ENCODE peak calls at places on chromosomes 3 and 15, in nine cellular contexts. M is H1, J is A549, T is stomach, H is K562, V is upper lobe of left lung, Q is tibial nerve, N is SK-N-SH, A is ovary. Z is an unnamed sample. For H3K4me1, the result is how much of the 10 kb centered on the place peaks cover.

GRCh38 chr3:117510396-117510795 is 800.8 kb downstream of the TUSC7 start:
- DNase-seq in T (no peak), M (no peak), N (no peak), J (no peak), A (no peak), Q (no peak), V (no peak), H (no peak), Z (no peak)

GRCh38 chr3:25689226-25689625 is 24.5 kb upstream of the TOP2B start:
- DNase-seq in V (no peak), A (no peak), H (no peak), J (no peak), T (no peak), M (no peak), Q (no peak), N (no peak), Z (no peak)

GRCh38 chr3:449711-450110 is 253.1 kb downstream of the CHL1 start:
- DNase-seq in Q (no peak), M (no peak), N (no peak), T (no peak), A (no peak), H (no peak), V (no peak), J (no peak), Z (no peak)

GRCh38 chr3:67655364-67656121 is 1.1 kb upstream of the SUCLG2 start:
- DNase-seq in M (no peak), H (no peak), Q (no peak), N (no peak), A (no peak), T (peak), J (no peak), V (peak), Z (peak)

GRCh38 chr3:8509961-8510360 is 8.3 kb downstream of the LMCD1 start:
- DNase-seq in H (no peak), T (no peak), J (peak), M (no peak), Q (no peak), V (no peak), N (no peak), A (no peak), Z (no peak)

GRCh38 chr3:25803833-25804232 is 13.9 kb downstream of the OXSM start:
- DNase-seq in H (no peak), Q (no peak), T (no peak), N (no peak), J (no peak), M (no peak), A (no peak), V (no peak), Z (no peak)

GRCh38 chr3:111999924-112000835 is 1.5 kb downstream of the TAGLN3 start:
- DNase-seq in Q (no peak), J (no peak), M (no peak), V (no peak), A (no peak), H (no peak), T (no peak), N (peak), Z (no peak)

GRCh38 chr3:11002456-11002855 is 9.9 kb downstream of the SLC6A1 start:
- DNase-seq in V (no peak), N (no peak), T (no peak), A (no peak), H (no peak), Q (no peak), J (no peak), M (no peak), Z (no peak)

GRCh38 chr3:187669675-187670504 is at the start of gene SST:
- DNase-seq in N (no peak), A (peak), Q (no peak), M (no peak), T (peak), H (no peak), V (peak), J (no peak), Z (peak)

GRCh38 chr15:90001683-90002427 is 731 bp downstream of the ZNF710 start:
- DNase-seq in M (no peak), H (peak), T (peak), A (peak), N (peak), J (peak), Q (no peak), V (peak), Z (peak)

GRCh38 chr3:149646181-149646766 is 11.6 kb downstream of the WWTR1 start:
- DNase-seq in Q (no peak), N (no peak), A (no peak), V (no peak), T (no peak), M (no peak), H (peak), J (peak), Z (no peak)

GRCh38 chr3:4241595-4242170 is 61.5 kb upstream of the SETMAR start:
- DNase-seq in A (no peak), Q (no peak), H (no peak), J (no peak), M (no peak), T (no peak), V (no peak), N (no peak), Z (no peak)

GRCh38 chr3:119255214-119255613 is 14.5 kb upstream of the B4GALT4 start:
- DNase-seq in J (no peak), N (no peak), A (no peak), H (no peak), T (no peak), M (no peak), Q (no peak), V (no peak), Z (no peak)

GRCh38 chr15:66105286-66105984 is 148.1 kb downstream of the MEGF11 start:
- DNase-seq in N (no peak), Q (no peak), H (no peak), J (no peak), M (no peak), V (no peak), T (no peak), A (no peak), Z (no peak)

GRCh38 chr15:94162946-94163345 is 68.4 kb upstream of the MCTP2 start:
- DNase-seq in H (no peak), T (no peak), N (no peak), J (no peak), Q (no peak), V (no peak), M (no peak), A (no peak), Z (no peak)

GRCh38 chr3:73056365-73057150 is 4.9 kb upstream of the EBLN2 start:
- DNase-seq in Q (no peak), M (no peak), T (no peak), A (no peak), H (no peak), J (peak), N (peak), V (no peak), Z (no peak)

GRCh38 chr3:62011667-62012066 is 361.7 kb downstream of the FEZF2 start:
- DNase-seq in T (no peak), M (no peak), J (no peak), Q (no peak), N (no peak), A (no peak), V (no peak), H (no peak), Z (no peak)

GRCh38 chr3:126216416-126216815 is 36.0 kb upstream of the ALDH1L1 start:
- DNase-seq in H (no peak), Q (no peak), J (no peak), M (no peak), T (no peak), V (no peak), A (no peak), N (no peak), Z (no peak)

GRCh38 chr3:127900536-127900935 is 14.5 kb upstream of the KBTBD12 start:
- DNase-seq in M (no peak), A (no peak), J (no peak), Q (no peak), N (no peak), H (no peak), V (no peak), T (no peak), Z (no peak)

GRCh38 chr3:191175102-191175501 is 23.9 kb upstream of the OSTN start:
- DNase-seq in A (no peak), H (no peak), V (no peak), J (no peak), T (no peak), M (no peak), N (no peak), Q (no peak), Z (no peak)

GRCh38 chr15:60844010-60844409 is 365.1 kb upstream of the ICE2 start:
- DNase-seq in H (no peak), J (no peak), M (no peak), Q (no peak), N (no peak), A (no peak), T (no peak), V (no peak), Z (no peak)

GRCh38 chr3:114144909-114145688 is 33.8 kb downstream of the DRD3 start:
- DNase-seq in H (no peak), Q (no peak), V (no peak), J (no peak), A (no peak), T (peak), N (no peak), M (no peak), Z (no peak)

GRCh38 chr3:165643433-165643824 is 193.8 kb downstream of the BCHE start:
- DNase-seq in T (no peak), M (no peak), A (no peak), N (no peak), Q (no peak), H (no peak), J (no peak), V (no peak), Z (no peak)

GRCh38 chr3:190064112-190064511 is 56.6 kb downstream of the P3H2 start:
- DNase-seq in H (no peak), J (peak), V (peak), A (no peak), M (no peak), Q (no peak), N (no peak), T (peak), Z (peak)

GRCh38 chr3:140186421-140186920 is 251.5 kb downstream of the CLSTN2 start:
- DNase-seq in J (no peak), H (no peak), T (no peak), Q (no peak), N (peak), A (no peak), V (no peak), M (no peak), Z (no peak)

GRCh38 chr3:180923561-180923960 is 11.1 kb downstream of the FXR1 start:
- DNase-seq in Q (no peak), M (no peak), J (no peak), T (no peak), A (no peak), N (no peak), V (no peak), H (no peak), Z (no peak)

GRCh38 chr3:101513419-101513986 is 491 bp upstream of the SENP7 start:
- DNase-seq in M (no peak), Q (no peak), V (no peak), N (no peak), H (no peak), T (no peak), J (peak), A (no peak), Z (no peak)

GRCh38 chr3:119579366-119580147 is at the start of gene ADPRH:
- DNase-seq in J (peak), H (peak), Q (peak), N (peak), M (no peak), V (peak), A (peak), T (peak), Z (peak)

GRCh38 chr15:39300451-39301153 is 280.3 kb upstream of the THBS1 start:
- DNase-seq in H (no peak), V (no peak), J (peak), T (no peak), A (no peak), M (no peak), Q (no peak), N (no peak), Z (no peak)

GRCh38 chr3:32865364-32865763 is 47.6 kb downstream of the TRIM71 start:
- DNase-seq in A (no peak), M (no peak), Q (no peak), N (no peak), V (no peak), J (no peak), H (no peak), T (peak), Z (no peak)

GRCh38 chr3:5002174-5002870 is 23.1 kb downstream of the BHLHE40 start:
- DNase-seq in N (no peak), T (no peak), H (peak), J (no peak), A (no peak), M (no peak), Q (no peak), V (peak), Z (no peak)

GRCh38 chr15:85870216-85871014 is 75.7 kb upstream of the KLHL25 start:
- DNase-seq in V (no peak), Q (no peak), A (no peak), J (no peak), N (no peak), H (no peak), T (no peak), M (no peak), Z (no peak)

GRCh38 chr15:60612400-60613048 is 133.6 kb upstream of the ICE2 start:
- DNase-seq in A (no peak), J (no peak), N (no peak), V (no peak), T (no peak), M (no peak), H (no peak), Q (no peak), Z (no peak)

GRCh38 chr3:86481031-86481430 is 509.9 kb downstream of the VGLL3 start:
- DNase-seq in V (no peak), A (no peak), J (no peak), Q (no peak), H (no peak), N (no peak), M (no peak), T (no peak), Z (no peak)

GRCh38 chr3:31813197-31813596 is 167.9 kb downstream of the OSBPL10 start:
- DNase-seq in M (no peak), N (no peak), T (no peak), V (no peak), J (no peak), A (no peak), H (no peak), Q (no peak), Z (no peak)
- H3K4me1 ChIP-seq in M (under half), N (under half), T (under half), V (under half), J (under half), A (under half), H (under half), Q (under half), Z (under half)

GRCh38 chr15:34359416-34359815 is 7.6 kb downstream of the LPCAT4 start:
- DNase-seq in Q (no peak), T (peak), J (no peak), H (no peak), A (no peak), N (no peak), M (no peak), V (no peak), Z (peak)
- TF ChIP-seq EP300 in Q (no peak), T (no peak), J (no peak), H (no peak), A (no peak), N (no peak), M (no peak), V (no peak), Z (no peak)

DNA sequence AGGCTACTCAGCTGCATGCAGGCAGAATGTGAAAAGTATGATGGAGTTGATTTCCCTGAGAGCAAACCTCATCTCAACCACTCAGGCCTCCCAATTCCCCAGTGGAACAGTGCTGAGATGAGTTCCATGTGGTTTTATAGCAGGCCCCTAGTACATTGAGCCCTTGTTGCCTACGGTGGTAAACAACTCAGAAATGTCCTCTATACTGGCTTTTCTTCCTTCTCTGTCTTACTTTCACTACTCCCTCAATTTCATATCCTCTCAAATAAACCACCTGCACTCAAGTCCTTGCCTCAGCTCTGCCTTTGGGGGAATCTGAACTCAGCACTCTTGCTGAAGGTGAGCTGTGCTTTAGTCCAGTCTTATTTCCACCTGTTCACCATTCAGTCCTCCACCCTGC is 399.9 kb downstream of the PDCD6IP start:
- DNase-seq in V (no peak), Q (no peak), H (no peak), T (no peak), N (no peak), J (no peak), A (no peak), M (no peak), Z (no peak)
- TF ChIP-seq CTCF in V (no peak), Q (no peak), H (no peak), T (no peak), N (no peak), J (no peak), A (no peak), M (no peak), Z (no peak)

GRCh38 chr15:96276438-96277210 is 53.9 kb upstream of the NR2F2 start:
- DNase-seq in Q (no peak), T (no peak), M (no peak), N (no peak), V (no peak), J (no peak), H (no peak), A (no peak), Z (no peak)

GRCh38 chr15:96272427-96272826 is 58.1 kb upstream of the NR2F2 start:
- DNase-seq in H (no peak), N (no peak), Q (no peak), A (no peak), J (no peak), V (no peak), T (no peak), M (no peak), Z (no peak)

GRCh38 chr15:96273317-96274086 is 57.0 kb upstream of the NR2F2 start:
- DNase-seq in N (no peak), H (peak), J (peak), T (no peak), M (no peak), Q (no peak), A (no peak), V (no peak), Z (no peak)

GRCh38 chr15:96274698-96275097 is 55.8 kb upstream of the NR2F2 start:
- DNase-seq in M (no peak), Q (no peak), A (no peak), J (no peak), H (no peak), N (no peak), T (no peak), V (no peak), Z (no peak)

DNA sequence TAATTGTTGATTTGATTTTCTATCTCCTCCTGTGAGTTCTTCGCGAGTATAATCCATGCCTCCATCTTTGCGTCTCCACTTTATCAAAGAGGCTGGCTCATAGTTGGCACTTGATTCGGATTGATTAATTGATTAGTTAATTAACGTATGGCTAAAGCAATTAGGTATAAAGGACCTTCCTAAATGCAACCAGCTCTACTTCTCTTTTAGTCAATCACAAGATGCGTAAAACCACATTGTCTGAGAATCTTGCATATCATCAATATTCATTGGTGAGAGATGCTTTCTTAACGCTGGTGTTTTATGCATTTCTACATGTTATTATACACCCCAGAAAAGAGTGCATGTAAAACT is 56.4 kb upstream of the NR2F2 start:
- DNase-seq in J (no peak), H (no peak), M (no peak), N (no peak), A (no peak), T (no peak), Q (no peak), V (no peak), Z (no peak)
- H3K4me1 ChIP-seq in J (under half), H (under half), M (under half), N (under half), A (under half), T (under half), Q (under half), V (under half), Z (under half)

GRCh38 chr3:123424999-123425386 is 23.9 kb downstream of the ADCY5 start:
- DNase-seq in Q (no peak), J (no peak), M (no peak), A (no peak), N (no peak), T (no peak), H (no peak), V (no peak), Z (no peak)
- TF ChIP-seq EP300 in Q (no peak), J (no peak), M (no peak), A (no peak), N (no peak), T (no peak), H (no peak), V (no peak), Z (no peak)

GRCh38 chr15:29615791-29616190 is 206.5 kb downstream of the TJP1 start:
- DNase-seq in Q (no peak), M (no peak), J (no peak), H (no peak), N (no peak), T (no peak), V (no peak), A (no peak), Z (no peak)

GRCh38 chr15:29616512-29616911 is 205.8 kb downstream of the TJP1 start:
- DNase-seq in A (no peak), N (no peak), J (no peak), M (no peak), T (no peak), H (no peak), V (no peak), Q (no peak), Z (no peak)

GRCh38 chr15:29612701-29613100 is 209.6 kb downstream of the TJP1 start:
- DNase-seq in J (no peak), H (no peak), Q (no peak), M (no peak), A (no peak), V (no peak), T (no peak), N (no peak), Z (no peak)

GRCh38 chr15:29612096-29612495 is 210.2 kb downstream of the TJP1 start:
- DNase-seq in M (peak), A (no peak), N (no peak), J (no peak), Q (no peak), V (no peak), T (no peak), H (no peak), Z (no peak)

GRCh38 chr15:29613951-29614382 is 208.3 kb downstream of the TJP1 start:
- DNase-seq in M (no peak), N (peak), H (peak), J (peak), A (no peak), T (no peak), Q (no peak), V (no peak), Z (no peak)
- TF ChIP-seq CTCF in M (peak), N (peak), H (peak), J (peak), A (no peak), T (no peak), Q (no peak), V (no peak), Z (no peak)

DNA sequence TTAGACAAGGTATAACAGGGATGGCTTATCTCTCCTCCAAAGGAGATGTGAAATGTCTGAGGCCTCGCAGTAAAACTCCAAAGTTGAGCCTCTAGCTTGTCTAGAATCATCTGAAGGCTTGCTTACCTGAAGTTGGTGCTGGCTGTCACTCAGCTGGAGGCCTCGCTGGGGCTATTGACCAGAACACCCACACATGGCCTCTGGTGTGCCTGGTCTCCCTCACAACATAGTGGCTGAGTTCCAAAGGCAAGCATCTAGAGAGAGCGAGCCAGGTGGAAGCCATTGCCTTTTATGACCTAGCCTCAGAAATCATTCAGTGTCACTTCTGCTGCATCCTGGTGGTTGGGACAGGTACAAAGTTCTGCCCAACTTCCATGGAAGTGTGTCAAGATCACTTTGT is 17.4 kb upstream of the RNU6-1 start:
- DNase-seq in M (no peak), A (no peak), J (no peak), N (no peak), V (no peak), Q (no peak), H (no peak), T (no peak), Z (no peak)
- H3K4me1 ChIP-seq in M (under half), A (under half), J (under half), N (under half), V (under half), Q (under half), H (under half), T (under half), Z (under half)

DNA sequence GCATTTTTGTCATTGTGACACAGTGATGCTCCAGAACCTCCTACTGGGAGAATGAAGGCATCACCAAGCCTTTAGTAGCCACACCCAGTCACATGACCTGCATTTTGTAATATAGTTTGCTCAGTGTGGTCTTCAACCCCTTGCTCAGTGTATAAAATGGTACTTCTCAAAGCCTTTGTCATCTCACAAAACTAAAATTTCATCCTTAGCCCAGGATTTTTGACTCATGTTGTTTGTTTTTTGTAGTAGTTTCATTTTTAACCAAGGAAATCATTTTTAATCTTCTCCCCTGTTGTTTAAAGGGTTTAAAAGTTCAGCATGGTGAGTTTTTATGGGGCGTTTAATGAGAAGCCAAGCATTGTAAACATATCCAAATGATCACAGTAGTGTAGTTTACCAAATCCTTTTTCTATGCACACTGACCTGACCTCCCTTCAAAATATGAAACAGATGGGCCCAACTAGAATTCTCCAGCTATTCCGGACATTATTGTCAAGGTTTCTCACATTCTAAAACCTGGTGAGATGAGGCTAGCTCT is 123.5 kb upstream of the IL12A start:
- DNase-seq in N (no peak), T (no peak), J (no peak), Q (no peak), M (no peak), A (no peak), H (no peak), V (no peak), Z (no peak)
- TF ChIP-seq EP300 in N (no peak), T (no peak), J (no peak), Q (no peak), M (no peak), A (no peak), H (no peak), V (no peak), Z (no peak)